ENCODE peak calls at places on chromosomes 4 and X, in eight cellular contexts. R, O, Y, G, S, P, V and B are unnamed samples. For H3K4me1, the result is how much of the 10 kb centered on the place peaks cover.

GRCh38 chr4:128684031-128684430 is 125.5 kb upstream of the JADE1 start:
- DNase-seq in R (no peak), O (no peak), Y (no peak), G (no peak), S (no peak), P (no peak), V (no peak), B (no peak)

GRCh38 chr4:27003602-27004238 is 143.1 kb downstream of the STIM2 start:
- DNase-seq in R (no peak), O (no peak), Y (no peak), G (no peak), S (no peak), P (no peak), V (no peak), B (no peak)

GRCh38 chr4:19262467-19262866 is 989.2 kb upstream of the SLIT2 start:
- DNase-seq in R (no peak), O (no peak), Y (no peak), G (no peak), S (no peak), P (no peak), V (no peak), B (no peak)

GRCh38 chrX:8879750-8880149 is 78.6 kb upstream of the FAM9A start:
- DNase-seq in R (no peak), O (peak), Y (no peak), G (peak), S (no peak), P (no peak), V (no peak), B (peak)

GRCh38 chrX:86604620-86605019 is 456.4 kb downstream of the DACH2 start:
- DNase-seq in R (no peak), O (no peak), Y (no peak), G (no peak), S (no peak), P (no peak), V (no peak), B (no peak)

GRCh38 chr4:142407569-142407968 is 438.5 kb downstream of the INPP4B start:
- DNase-seq in R (no peak), O (no peak), Y (no peak), G (peak), S (no peak), P (no peak), V (no peak), B (no peak)

GRCh38 chr4:112153222-112153791 is 8.1 kb downstream of the FAM241A start:
- DNase-seq in R (no peak), O (no peak), Y (no peak), G (no peak), S (no peak), P (no peak), V (no peak), B (no peak)

GRCh38 chr4:189232274-189232673 is 708.4 kb upstream of the FRG1 start:
- DNase-seq in R (no peak), O (no peak), Y (no peak), G (no peak), S (no peak), P (no peak), V (no peak), B (no peak)

GRCh38 chr4:176910646-176911045 is 117.9 kb upstream of the VEGFC start:
- DNase-seq in R (no peak), O (no peak), Y (no peak), G (no peak), S (no peak), P (no peak), V (no peak), B (no peak)

GRCh38 chr4:15963568-15963967 is 593 bp upstream of the FGFBP2 start:
- DNase-seq in R (no peak), O (no peak), Y (no peak), G (no peak), S (no peak), P (no peak), V (no peak), B (no peak)

GRCh38 chrX:32448320-32448719 is 763.0 kb downstream of the DMD start:
- DNase-seq in R (no peak), O (no peak), Y (no peak), G (no peak), S (no peak), P (no peak), V (no peak), B (no peak)

GRCh38 chr4:32148120-32148666 is 1428.0 kb downstream of the PCDH7 start:
- DNase-seq in R (no peak), O (no peak), Y (no peak), G (no peak), S (no peak), P (no peak), V (no peak), B (no peak)

GRCh38 chrX:119240356-119240755 is 4.3 kb downstream of the PGRMC1 start:
- DNase-seq in R (no peak), O (no peak), Y (no peak), G (no peak), S (no peak), P (no peak), V (no peak), B (no peak)

GRCh38 chr4:154208424-154208823 is 283.2 kb downstream of the DCHS2 start:
- DNase-seq in R (no peak), O (no peak), Y (no peak), G (no peak), S (no peak), P (no peak), V (no peak), B (no peak)

GRCh38 chr4:73414936-73415271 is 10.8 kb downstream of the ALB start:
- DNase-seq in R (no peak), O (no peak), Y (no peak), G (no peak), S (no peak), P (no peak), V (no peak), B (no peak)

GRCh38 chr4:151012836-151013235 is 2.2 kb downstream of the LRBA start:
- DNase-seq in R (no peak), O (peak), Y (no peak), G (no peak), S (no peak), P (no peak), V (no peak), B (peak)

GRCh38 chr4:83639849-83640493 is 104.1 kb downstream of the GPAT3 start:
- DNase-seq in R (no peak), O (peak), Y (no peak), G (peak), S (peak), P (no peak), V (no peak), B (peak)

GRCh38 chr4:27087306-27088045 is 226.8 kb downstream of the STIM2 start:
- DNase-seq in R (no peak), O (no peak), Y (no peak), G (no peak), S (no peak), P (no peak), V (no peak), B (no peak)

GRCh38 chrX:140733766-140734342 is 24.3 kb downstream of the LINC00632 start:
- DNase-seq in R (no peak), O (no peak), Y (no peak), G (peak), S (no peak), P (no peak), V (no peak), B (peak)

GRCh38 chrX:102516314-102516936 is at the start of gene TMSB15A:
- DNase-seq in R (no peak), O (peak), Y (peak), G (peak), S (peak), P (peak), V (peak), B (peak)

GRCh38 chr4:140047017-140047640 is 106.9 kb downstream of the MAML3 start:
- DNase-seq in R (no peak), O (no peak), Y (peak), G (no peak), S (peak), P (no peak), V (no peak), B (no peak)

GRCh38 chrX:13008851-13009250 is 33.9 kb downstream of the TMSB4X start:
- DNase-seq in R (no peak), O (no peak), Y (no peak), G (no peak), S (no peak), P (no peak), V (no peak), B (no peak)
- H3K4me1 ChIP-seq in R (under half), O (under half), Y (under half), G (half or more), S (under half), P (under half), V (under half), B (under half)

GRCh38 chrX:123732679-123733363 is at the start of gene THOC2:
- DNase-seq in R (peak), O (peak), Y (peak), G (peak), S (peak), P (peak), V (peak), B (peak)
- TF ChIP-seq POLR2A in R (peak), O (peak), Y (peak), G (peak), S (peak), P (peak), V (peak), B (peak)

GRCh38 chrX:70762285-70762684 is 146.2 kb downstream of the TEX11 start:
- DNase-seq in R (no peak), O (no peak), Y (no peak), G (peak), S (no peak), P (no peak), V (no peak), B (no peak)
- TF ChIP-seq CTCF in R (no peak), O (no peak), Y (no peak), G (no peak), S (no peak), P (no peak), V (no peak), B (no peak)

DNA sequence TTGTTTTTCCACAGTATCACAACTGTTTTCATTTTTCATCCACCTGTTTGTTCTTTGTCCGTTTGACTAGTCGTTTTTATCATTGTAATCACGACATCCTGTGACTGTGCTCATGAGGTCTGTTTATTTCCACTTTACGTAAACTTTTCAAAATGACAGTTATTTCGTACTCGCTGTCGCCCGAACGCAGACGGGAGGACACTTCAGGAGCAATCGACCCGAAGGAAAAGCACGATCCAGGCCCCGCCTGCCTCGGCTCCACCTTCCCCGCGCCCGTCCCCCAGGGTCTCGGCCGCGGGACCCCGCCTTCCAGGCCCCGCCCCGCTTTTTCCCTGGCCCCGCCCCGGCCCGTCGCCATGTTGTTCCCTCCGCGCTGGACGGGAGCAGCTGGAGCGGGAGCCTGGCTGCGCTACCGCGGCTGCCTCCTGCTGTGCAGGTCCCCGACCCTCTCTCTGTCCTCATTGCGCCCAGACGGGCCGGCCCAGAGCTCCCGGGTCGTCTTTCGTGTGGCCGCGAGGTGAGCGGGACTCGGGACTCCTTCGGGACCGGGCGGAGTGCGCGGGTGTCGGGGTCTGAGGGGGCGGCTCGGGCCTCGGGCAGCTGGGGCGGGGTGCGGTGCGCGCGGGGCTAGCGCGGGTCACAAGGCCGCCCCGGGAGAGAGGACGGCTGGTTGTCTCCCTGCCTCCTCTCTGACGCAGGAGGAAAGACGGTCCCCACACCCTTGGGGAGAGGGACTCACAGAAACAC is at the start of gene RAB9A:
- DNase-seq in R (no peak), O (peak), Y (peak), G (peak), S (peak), P (peak), V (peak), B (peak)
- H3K4me1 ChIP-seq in R (under half), O (under half), Y (under half), G (half or more), S (under half), P (under half), V (under half), B (under half)

GRCh38 chrX:40122487-40122886 is 24.7 kb upstream of the BCOR start:
- DNase-seq in R (no peak), O (no peak), Y (no peak), G (no peak), S (no peak), P (no peak), V (no peak), B (no peak)

GRCh38 chrX:40121618-40122017 is 23.9 kb upstream of the BCOR start:
- DNase-seq in R (no peak), O (no peak), Y (no peak), G (no peak), S (no peak), P (no peak), V (no peak), B (no peak)

GRCh38 chrX:40120838-40121580 is 23.3 kb upstream of the BCOR start:
- DNase-seq in R (no peak), O (no peak), Y (no peak), G (no peak), S (no peak), P (no peak), V (no peak), B (no peak)

GRCh38 chrX:40116925-40117324 is 19.2 kb upstream of the BCOR start:
- DNase-seq in R (no peak), O (no peak), Y (no peak), G (no peak), S (no peak), P (no peak), V (no peak), B (no peak)

DNA sequence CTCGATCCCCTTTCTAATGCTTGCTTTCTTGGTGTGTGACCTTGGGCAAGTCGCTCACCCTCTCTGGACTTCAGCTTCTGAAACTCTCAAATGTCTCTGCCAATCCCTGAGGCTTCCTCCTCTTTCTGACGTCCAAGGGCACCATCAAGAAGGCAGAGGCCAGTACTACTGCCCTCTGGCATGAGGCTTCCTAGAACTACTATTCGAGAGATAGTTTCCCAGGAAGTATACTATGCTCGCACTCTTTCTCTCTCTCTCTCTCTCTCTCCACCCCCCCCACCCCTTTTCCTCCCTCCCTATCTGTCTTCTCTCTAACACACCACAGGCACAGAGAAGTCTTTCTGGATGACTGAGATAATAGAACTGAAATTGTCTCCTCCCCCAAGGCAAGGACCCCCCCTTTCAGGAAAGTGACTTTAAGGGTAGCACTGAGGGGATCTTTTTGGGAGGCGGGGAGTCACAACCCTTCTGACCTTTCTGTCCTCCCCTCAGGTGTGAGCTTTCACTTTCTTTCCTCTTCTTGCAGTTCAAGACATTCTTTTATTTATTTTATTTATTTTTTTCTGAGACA is 20.0 kb upstream of the BCOR start:
- DNase-seq in R (no peak), O (no peak), Y (no peak), G (no peak), S (no peak), P (no peak), V (no peak), B (no peak)
- TF ChIP-seq POLR2A in R (no peak), O (no peak), Y (no peak), G (no peak), S (no peak), P (no peak), V (no peak), B (no peak)

GRCh38 chr4:65007841-65008439 is 598.7 kb upstream of the TECRL start:
- DNase-seq in R (no peak), O (no peak), Y (no peak), G (peak), S (no peak), P (no peak), V (no peak), B (no peak)
- TF ChIP-seq CTCF in R (peak), O (no peak), Y (peak), G (peak), S (peak), P (peak), V (peak), B (peak)

DNA sequence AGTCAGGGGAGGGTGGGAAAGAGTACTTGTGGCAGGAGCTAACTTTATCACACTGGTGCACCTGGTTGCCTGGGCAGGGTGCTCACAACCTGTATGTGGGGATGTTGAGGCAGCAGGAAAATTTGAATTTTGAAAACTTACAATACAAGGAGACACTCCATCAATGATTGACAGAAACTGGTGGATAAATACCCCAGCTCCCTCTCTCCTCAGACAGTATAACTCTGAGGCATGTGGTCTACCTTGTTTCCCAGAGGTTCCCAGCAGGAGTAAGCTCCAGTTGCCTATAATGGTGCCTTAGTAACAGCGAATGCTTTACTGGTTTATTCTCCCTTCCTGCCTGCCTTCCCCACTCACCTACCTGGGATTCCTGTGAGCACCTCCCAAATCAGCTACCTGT is 111.7 kb upstream of the PRPS2 start:
- DNase-seq in R (no peak), O (no peak), Y (no peak), G (no peak), S (no peak), P (no peak), V (no peak), B (no peak)
- H3K4me1 ChIP-seq in R (under half), O (under half), Y (under half), G (under half), S (under half), P (under half), V (under half), B (under half)